ENCODE peak calls at places on chromosome 4, in ten cellular contexts. B is activated effector memory CD4-positive, alpha-beta T cell treated with Interleukin-2 at 50 U/mL for 16 hours; H is activated T-cell treated with anti-CD3 and anti-CD28 coated beads for 24 hours; C is stimulated activated CD4-positive, alpha-beta T cell treated with anti-CD3 and anti-CD28 coated beads, Interleukin-2, amount 100 ng/mL, for 24 hours; X is NCI-H1092 treated with DMSO at 0.1 percent for 48 hours; T is activated CD8-positive, alpha-beta memory T cell treated with anti-CD3 and anti-CD28 coated beads for 24 hours; R is coronary artery; M is dermis microvascular lymphatic vessel endothelial cell; P is ovary; I is posterior vena cava. V is an unnamed sample.

GRCh38 chr4:25953740-25954139 is 39.7 kb downstream of the SMIM20 start:
- DNase-seq in P (no peak), T (no peak), R (no peak), B (no peak), M (no peak), I (no peak), X (no peak), H (no peak), C (no peak), V (no peak)

GRCh38 chr4:80153800-80154546 is 43.3 kb upstream of the PRDM8 start:
- DNase-seq in B (no peak), R (no peak), X (no peak), M (no peak), T (no peak), P (no peak), I (no peak), C (no peak), H (no peak), V (no peak)

GRCh38 chr4:77196866-77197265 is 39.9 kb downstream of the CCNG2 start:
- DNase-seq in X (no peak), H (no peak), R (no peak), T (no peak), P (no peak), I (no peak), B (no peak), M (no peak), C (no peak), V (no peak)

GRCh38 chr4:86441175-86441960 is 81.5 kb upstream of the MAPK10 start:
- DNase-seq in X (no peak), P (no peak), I (no peak), R (no peak), M (no peak), C (no peak), B (no peak), T (no peak), H (no peak), V (no peak)

GRCh38 chr4:48445704-48446103 is 37.4 kb upstream of the SLC10A4 start:
- DNase-seq in C (no peak), M (peak), T (no peak), R (no peak), I (no peak), B (no peak), H (no peak), P (no peak), X (peak), V (no peak)

GRCh38 chr4:16875487-16875886 is 23.0 kb downstream of the LDB2 start:
- DNase-seq in X (no peak), H (no peak), B (no peak), R (no peak), T (no peak), C (no peak), I (no peak), P (no peak), M (peak), V (no peak)

GRCh38 chr4:3421470-3421869 is 20.3 kb upstream of the HGFAC start:
- DNase-seq in C (no peak), P (no peak), B (no peak), R (no peak), T (no peak), X (no peak), I (no peak), M (no peak), H (no peak), V (peak)

GRCh38 chr4:33160126-33160525 is 2440.0 kb downstream of the PCDH7 start:
- DNase-seq in R (no peak), P (no peak), X (no peak), T (no peak), C (no peak), I (no peak), H (no peak), B (no peak), M (no peak), V (no peak)

GRCh38 chr4:22573198-22573597 is 57.3 kb upstream of the ADGRA3 start:
- DNase-seq in T (no peak), R (no peak), H (no peak), X (peak), B (no peak), C (no peak), I (peak), P (peak), M (no peak), V (peak)

GRCh38 chr4:26985836-26986235 is 125.2 kb downstream of the STIM2 start:
- DNase-seq in C (no peak), T (no peak), R (no peak), B (no peak), I (no peak), H (peak), P (no peak), X (no peak), M (no peak), V (no peak)

GRCh38 chr4:183388777-183389176 is 55.7 kb upstream of the CDKN2AIP start:
- DNase-seq in B (no peak), P (no peak), T (no peak), R (no peak), C (no peak), H (no peak), X (no peak), M (no peak), I (no peak), V (no peak)

GRCh38 chr4:57094482-57095223 is 15.5 kb downstream of the IGFBP7 start:
- DNase-seq in H (no peak), R (no peak), X (no peak), B (no peak), C (no peak), I (no peak), M (no peak), T (no peak), P (no peak), V (no peak)

GRCh38 chr4:56843421-56843899 is 22.0 kb upstream of the SPINK2 start:
- DNase-seq in R (no peak), B (no peak), H (no peak), X (no peak), T (no peak), M (peak), C (no peak), I (no peak), P (peak), V (no peak)